ENCODE peak calls at places on chromosomes 1 and 21, in six cellular contexts. One of them, this sample, is unnamed.

GRCh38 chr1:221667504-221667903 is 74.4 kb downstream of the DUSP10 start:
- DNase-seq in cardiac fibroblast: peak
- DNase-seq in stomach: no peak
- DNase-seq in WERI-Rb-1: no peak
- DNase-seq in fibroblast of the aortic adventitia: peak
- DNase-seq in breast epithelium: no peak
- DNase-seq in this sample: peak

GRCh38 chr1:154866995-154867795 is 2.9 kb downstream of the KCNN3 start:
- DNase-seq in WERI-Rb-1: peak
- DNase-seq in fibroblast of the aortic adventitia: peak
- DNase-seq in stomach: peak
- DNase-seq in breast epithelium: no peak
- DNase-seq in cardiac fibroblast: peak
- DNase-seq in this sample: peak

GRCh38 chr21:39529026-39529425 is 77.3 kb downstream of the SH3BGR start:
- DNase-seq in cardiac fibroblast: no peak
- DNase-seq in breast epithelium: no peak
- DNase-seq in stomach: no peak
- DNase-seq in WERI-Rb-1: no peak
- DNase-seq in fibroblast of the aortic adventitia: no peak
- DNase-seq in this sample: no peak

GRCh38 chr21:31556662-31557061 is 102.8 kb upstream of the SOD1 start:
- DNase-seq in breast epithelium: no peak
- DNase-seq in WERI-Rb-1: no peak
- DNase-seq in stomach: no peak
- DNase-seq in cardiac fibroblast: no peak
- DNase-seq in fibroblast of the aortic adventitia: no peak
- DNase-seq in this sample: no peak

GRCh38 chr1:109493805-109494539 is at the start of gene CYB561D1:
- DNase-seq in stomach: peak
- DNase-seq in cardiac fibroblast: peak
- DNase-seq in breast epithelium: peak
- DNase-seq in fibroblast of the aortic adventitia: peak
- DNase-seq in WERI-Rb-1: peak
- DNase-seq in this sample: peak

GRCh38 chr1:33517596-33518250 is 45.3 kb downstream of the ZSCAN20 start:
- DNase-seq in cardiac fibroblast: no peak
- DNase-seq in breast epithelium: no peak
- DNase-seq in stomach: no peak
- DNase-seq in fibroblast of the aortic adventitia: peak
- DNase-seq in WERI-Rb-1: no peak
- DNase-seq in this sample: no peak

GRCh38 chr1:106276856-106277255 is 779.6 kb upstream of the PRMT6 start:
- DNase-seq in breast epithelium: no peak
- DNase-seq in fibroblast of the aortic adventitia: no peak
- DNase-seq in stomach: no peak
- DNase-seq in WERI-Rb-1: no peak
- DNase-seq in cardiac fibroblast: no peak
- DNase-seq in this sample: peak

GRCh38 chr1:244221961-244222360 is 170.9 kb downstream of the ZBTB18 start:
- DNase-seq in cardiac fibroblast: no peak
- DNase-seq in fibroblast of the aortic adventitia: peak
- DNase-seq in WERI-Rb-1: no peak
- DNase-seq in stomach: no peak
- DNase-seq in breast epithelium: no peak
- DNase-seq in this sample: no peak

GRCh38 chr1:213122514-213122929 is 71.5 kb downstream of the RPS6KC1 start:
- DNase-seq in cardiac fibroblast: peak
- DNase-seq in breast epithelium: no peak
- DNase-seq in fibroblast of the aortic adventitia: peak
- DNase-seq in WERI-Rb-1: no peak
- DNase-seq in stomach: no peak
- DNase-seq in this sample: peak

GRCh38 chr1:198713081-198713480 is 74.2 kb downstream of the PTPRC start:
- DNase-seq in WERI-Rb-1: no peak
- DNase-seq in fibroblast of the aortic adventitia: peak
- DNase-seq in cardiac fibroblast: peak
- DNase-seq in breast epithelium: no peak
- DNase-seq in stomach: no peak
- DNase-seq in this sample: peak

GRCh38 chr1:918353-918752 is 5.4 kb upstream of the SAMD11 start:
- DNase-seq in fibroblast of the aortic adventitia: no peak
- DNase-seq in breast epithelium: no peak
- DNase-seq in stomach: no peak
- DNase-seq in cardiac fibroblast: no peak
- DNase-seq in WERI-Rb-1: no peak
- DNase-seq in this sample: no peak

GRCh38 chr1:93908394-93909145 is 660 bp downstream of the GCLM start:
- DNase-seq in WERI-Rb-1: peak
- DNase-seq in stomach: peak
- DNase-seq in cardiac fibroblast: peak
- DNase-seq in breast epithelium: no peak
- DNase-seq in fibroblast of the aortic adventitia: peak
- DNase-seq in this sample: no peak

GRCh38 chr1:93584238-93585003 is 97.2 kb downstream of the BCAR3 start:
- DNase-seq in WERI-Rb-1: no peak
- DNase-seq in fibroblast of the aortic adventitia: peak
- DNase-seq in cardiac fibroblast: no peak
- DNase-seq in breast epithelium: no peak
- DNase-seq in stomach: no peak
- DNase-seq in this sample: no peak

GRCh38 chr1:26740023-26740422 is 44.2 kb downstream of the ARID1A start:
- DNase-seq in cardiac fibroblast: no peak
- DNase-seq in fibroblast of the aortic adventitia: no peak
- DNase-seq in WERI-Rb-1: no peak
- DNase-seq in breast epithelium: no peak
- DNase-seq in stomach: no peak
- DNase-seq in this sample: no peak

GRCh38 chr1:172845371-172845770 is 186.5 kb downstream of the FASLG start:
- DNase-seq in breast epithelium: no peak
- DNase-seq in fibroblast of the aortic adventitia: peak
- DNase-seq in cardiac fibroblast: peak
- DNase-seq in stomach: no peak
- DNase-seq in WERI-Rb-1: no peak
- DNase-seq in this sample: peak

GRCh38 chr1:186819140-186819539 is 9.6 kb upstream of the PLA2G4A start:
- DNase-seq in breast epithelium: no peak
- DNase-seq in WERI-Rb-1: no peak
- DNase-seq in cardiac fibroblast: peak
- DNase-seq in fibroblast of the aortic adventitia: peak
- DNase-seq in stomach: no peak
- DNase-seq in this sample: peak

GRCh38 chr1:180261524-180262160 is 31.6 kb downstream of the LHX4 start:
- DNase-seq in cardiac fibroblast: no peak
- DNase-seq in fibroblast of the aortic adventitia: peak
- DNase-seq in WERI-Rb-1: no peak
- DNase-seq in breast epithelium: no peak
- DNase-seq in stomach: no peak
- DNase-seq in this sample: no peak

GRCh38 chr1:207797229-207797973 is 45.5 kb downstream of the CD46 start:
- DNase-seq in stomach: peak
- DNase-seq in WERI-Rb-1: peak
- DNase-seq in breast epithelium: peak
- DNase-seq in fibroblast of the aortic adventitia: peak
- DNase-seq in cardiac fibroblast: peak
- DNase-seq in this sample: peak

GRCh38 chr1:189805735-189806134 is 671.9 kb downstream of the BRINP3 start:
- DNase-seq in stomach: no peak
- DNase-seq in breast epithelium: no peak
- DNase-seq in cardiac fibroblast: no peak
- DNase-seq in fibroblast of the aortic adventitia: no peak
- DNase-seq in WERI-Rb-1: no peak
- DNase-seq in this sample: no peak

GRCh38 chr1:53593758-53594380 is 134.7 kb downstream of the DMRTB1 start:
- DNase-seq in cardiac fibroblast: no peak
- DNase-seq in WERI-Rb-1: peak
- DNase-seq in breast epithelium: peak
- DNase-seq in stomach: peak
- DNase-seq in fibroblast of the aortic adventitia: no peak
- DNase-seq in this sample: no peak

GRCh38 chr1:183339556-183340167 is 78.5 kb downstream of the NMNAT2 start:
- DNase-seq in fibroblast of the aortic adventitia: no peak
- DNase-seq in stomach: no peak
- DNase-seq in breast epithelium: no peak
- DNase-seq in WERI-Rb-1: no peak
- DNase-seq in cardiac fibroblast: no peak
- DNase-seq in this sample: no peak

GRCh38 chr1:23178414-23178813 is 9.8 kb upstream of the LUZP1 start:
- DNase-seq in cardiac fibroblast: no peak
- DNase-seq in stomach: no peak
- DNase-seq in WERI-Rb-1: no peak
- DNase-seq in breast epithelium: no peak
- DNase-seq in fibroblast of the aortic adventitia: no peak
- DNase-seq in this sample: no peak

GRCh38 chr1:241857131-241857530 is 9.1 kb downstream of the EXO1 start:
- DNase-seq in cardiac fibroblast: no peak
- DNase-seq in fibroblast of the aortic adventitia: no peak
- DNase-seq in WERI-Rb-1: no peak
- DNase-seq in breast epithelium: no peak
- DNase-seq in stomach: no peak
- DNase-seq in this sample: peak

DNA sequence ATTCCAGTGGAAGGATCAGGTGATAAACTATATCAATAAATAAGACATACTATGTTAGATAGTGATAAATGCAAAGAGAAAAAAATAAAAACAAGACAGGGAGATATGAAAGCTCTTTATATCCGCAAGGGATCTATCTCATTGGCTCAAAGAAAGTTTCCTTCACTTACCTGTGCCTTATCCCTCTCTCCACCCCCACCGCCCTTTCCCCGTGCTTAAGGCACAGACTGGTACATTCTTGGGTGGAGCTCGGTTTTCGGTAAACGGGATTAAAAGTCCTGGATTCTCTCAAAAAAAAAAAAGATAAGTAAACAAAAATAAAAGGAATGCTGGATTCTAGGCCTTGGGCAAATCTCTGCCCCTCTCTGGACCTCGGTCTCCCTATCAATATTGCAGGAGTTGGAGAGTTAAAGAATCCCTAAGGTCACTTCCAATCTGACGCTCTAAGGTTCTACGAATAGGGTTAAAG is 593 bp upstream of the DNAJC16 start:
- DNase-seq in breast epithelium: no peak
- DNase-seq in stomach: no peak
- DNase-seq in cardiac fibroblast: no peak
- DNase-seq in WERI-Rb-1: no peak
- DNase-seq in fibroblast of the aortic adventitia: no peak
- DNase-seq in this sample: peak
- H3K4me3 ChIP-seq in breast epithelium: peak
- H3K4me3 ChIP-seq in stomach: peak
- H3K4me3 ChIP-seq in cardiac fibroblast: peak
- H3K4me3 ChIP-seq in WERI-Rb-1: peak
- H3K4me3 ChIP-seq in fibroblast of the aortic adventitia: peak
- H3K4me3 ChIP-seq in this sample: peak

GRCh38 chr1:206608108-206608698 is 4.1 kb downstream of the EIF2D start:
- DNase-seq in fibroblast of the aortic adventitia: peak
- DNase-seq in WERI-Rb-1: peak
- DNase-seq in breast epithelium: no peak
- DNase-seq in cardiac fibroblast: peak
- DNase-seq in stomach: peak
- DNase-seq in this sample: peak
- TF ChIP-seq CTCF in fibroblast of the aortic adventitia: peak
- TF ChIP-seq CTCF in WERI-Rb-1: peak
- TF ChIP-seq CTCF in breast epithelium: peak
- TF ChIP-seq CTCF in cardiac fibroblast: peak
- TF ChIP-seq CTCF in stomach: peak
- TF ChIP-seq CTCF in this sample: peak

GRCh38 chr1:223444411-223444810 is 51.2 kb downstream of the CCDC185 start:
- DNase-seq in fibroblast of the aortic adventitia: no peak
- DNase-seq in stomach: no peak
- DNase-seq in cardiac fibroblast: no peak
- DNase-seq in WERI-Rb-1: no peak
- DNase-seq in breast epithelium: no peak
- DNase-seq in this sample: no peak

GRCh38 chr1:223445402-223445801 is 52.2 kb downstream of the CCDC185 start:
- DNase-seq in cardiac fibroblast: no peak
- DNase-seq in fibroblast of the aortic adventitia: no peak
- DNase-seq in stomach: no peak
- DNase-seq in breast epithelium: no peak
- DNase-seq in WERI-Rb-1: no peak
- DNase-seq in this sample: no peak

GRCh38 chr1:223443397-223443796 is 50.2 kb downstream of the CCDC185 start:
- DNase-seq in stomach: no peak
- DNase-seq in WERI-Rb-1: no peak
- DNase-seq in fibroblast of the aortic adventitia: no peak
- DNase-seq in breast epithelium: no peak
- DNase-seq in cardiac fibroblast: no peak
- DNase-seq in this sample: no peak
- H3K4me3 ChIP-seq in stomach: no peak
- H3K4me3 ChIP-seq in WERI-Rb-1: no peak
- H3K4me3 ChIP-seq in fibroblast of the aortic adventitia: no peak
- H3K4me3 ChIP-seq in breast epithelium: no peak
- H3K4me3 ChIP-seq in cardiac fibroblast: no peak
- H3K4me3 ChIP-seq in this sample: no peak

GRCh38 chr1:86504895-86505625 is 36.3 kb downstream of the CLCA1 start:
- DNase-seq in cardiac fibroblast: no peak
- DNase-seq in fibroblast of the aortic adventitia: no peak
- DNase-seq in breast epithelium: no peak
- DNase-seq in WERI-Rb-1: no peak
- DNase-seq in stomach: no peak
- DNase-seq in this sample: peak

GRCh38 chr1:86504130-86504479 is 35.4 kb downstream of the CLCA1 start:
- DNase-seq in breast epithelium: no peak
- DNase-seq in WERI-Rb-1: no peak
- DNase-seq in fibroblast of the aortic adventitia: no peak
- DNase-seq in cardiac fibroblast: no peak
- DNase-seq in stomach: no peak
- DNase-seq in this sample: peak

GRCh38 chr1:86503477-86504129 is 34.9 kb downstream of the CLCA1 start:
- DNase-seq in fibroblast of the aortic adventitia: peak
- DNase-seq in cardiac fibroblast: peak
- DNase-seq in WERI-Rb-1: peak
- DNase-seq in breast epithelium: no peak
- DNase-seq in stomach: no peak
- DNase-seq in this sample: peak

GRCh38 chr1:86500731-86501130 is 32.0 kb downstream of the CLCA1 start:
- DNase-seq in WERI-Rb-1: no peak
- DNase-seq in stomach: no peak
- DNase-seq in cardiac fibroblast: no peak
- DNase-seq in breast epithelium: no peak
- DNase-seq in fibroblast of the aortic adventitia: peak
- DNase-seq in this sample: no peak

DNA sequence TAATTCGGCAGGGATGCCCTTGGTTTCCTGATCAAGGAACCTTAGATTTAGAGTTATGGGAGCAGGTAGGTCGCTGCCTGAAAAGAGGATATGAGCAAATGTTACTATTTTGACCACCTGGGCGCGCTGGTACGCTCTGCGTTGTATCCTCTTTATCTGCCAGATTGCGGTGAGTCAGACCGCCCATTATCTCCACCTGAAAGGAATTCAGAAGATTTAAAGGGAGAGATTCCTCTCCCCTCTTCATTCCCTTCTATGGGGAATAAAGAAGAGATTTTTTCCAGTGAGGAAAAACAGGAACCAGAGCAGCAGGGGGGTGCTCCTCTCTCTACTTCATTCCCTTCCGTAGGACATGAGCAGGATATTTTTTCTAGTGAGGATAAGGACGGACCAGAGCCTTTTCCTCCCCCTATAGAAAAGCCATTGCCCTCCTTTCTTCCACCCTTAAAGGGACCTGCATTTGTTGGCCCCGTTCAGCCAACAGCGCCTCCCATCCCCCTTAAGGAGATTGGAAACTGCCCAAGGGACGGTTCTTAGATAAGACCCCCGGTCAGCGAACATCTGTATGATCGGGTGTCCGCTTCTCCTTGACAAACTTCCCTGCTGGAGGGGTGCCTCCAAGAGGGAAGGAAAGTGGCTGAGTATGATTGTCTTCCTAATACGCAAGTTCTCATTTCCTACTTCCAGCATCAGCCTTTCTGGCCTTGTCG is 34.1 kb downstream of the CLCA1 start:
- DNase-seq in breast epithelium: no peak
- DNase-seq in cardiac fibroblast: peak
- DNase-seq in fibroblast of the aortic adventitia: peak
- DNase-seq in stomach: no peak
- DNase-seq in WERI-Rb-1: peak
- DNase-seq in this sample: peak
- TF ChIP-seq CTCF in breast epithelium: no peak
- TF ChIP-seq CTCF in cardiac fibroblast: no peak
- TF ChIP-seq CTCF in fibroblast of the aortic adventitia: no peak
- TF ChIP-seq CTCF in stomach: no peak
- TF ChIP-seq CTCF in WERI-Rb-1: no peak
- TF ChIP-seq CTCF in this sample: peak

This sample was measured in choroid plexus epithelial cell.